ENCODE peak calls at places on chromosome 21, in four cellular contexts. E is fibroblast of pulmonary artery, H is iPS-NIHi11, Z is germinal center. T is an unnamed sample.

GRCh38 chr21:36863260-36863659 is 103.2 kb downstream of the HLCS start:
- DNase-seq in E (no peak), H (no peak), Z (no peak), T (no peak)

GRCh38 chr21:42750737-42751530 is 97.5 kb downstream of the PDE9A start:
- DNase-seq in E (no peak), H (no peak), Z (no peak), T (no peak)

GRCh38 chr21:45286671-45287437 is 841 bp downstream of the POFUT2 start:
- DNase-seq in E (no peak), H (peak), Z (no peak), T (no peak)

GRCh38 chr21:31132574-31133242 is 94.4 kb upstream of the KRTAP19-8 start:
- DNase-seq in E (peak), H (no peak), Z (no peak), T (no peak)

GRCh38 chr21:35136586-35137254 is 87.6 kb upstream of the RUNX1 start:
- DNase-seq in E (peak), H (no peak), Z (no peak), T (no peak)

GRCh38 chr21:45986316-45987051 is 4.9 kb downstream of the COL6A1 start:
- DNase-seq in E (no peak), H (no peak), Z (no peak), T (no peak)

GRCh38 chr21:45528028-45528705 is 14.1 kb downstream of the SLC19A1 start:
- DNase-seq in E (no peak), H (no peak), Z (no peak), T (no peak)

GRCh38 chr21:38989745-38990423 is 184.2 kb downstream of the ETS2 start:
- DNase-seq in E (peak), H (no peak), Z (no peak), T (no peak)

GRCh38 chr21:43916691-43917514 is 51.9 kb downstream of the AGPAT3 start:
- DNase-seq in E (no peak), H (no peak), Z (peak), T (no peak)

GRCh38 chr21:31343680-31344480 is at the start of gene TIAM1:
- DNase-seq in E (peak), H (peak), Z (no peak), T (no peak)

GRCh38 chr21:37655601-37656300 is 260.5 kb downstream of the KCNJ6 start:
- DNase-seq in E (no peak), H (no peak), Z (no peak), T (no peak)

GRCh38 chr21:28442624-28443023 is 550.1 kb downstream of the LTN1 start:
- DNase-seq in E (peak), H (no peak), Z (no peak), T (no peak)

GRCh38 chr21:20647603-20648002 is 350.6 kb upstream of the NCAM2 start:
- DNase-seq in E (no peak), H (no peak), Z (no peak), T (no peak)

GRCh38 chr21:26801524-26801923 is 43.7 kb downstream of the ADAMTS1 start:
- DNase-seq in E (peak), H (peak), Z (no peak), T (no peak)

GRCh38 chr21:34812510-34813265 is 143.9 kb downstream of the CLIC6 start:
- DNase-seq in E (peak), H (no peak), Z (no peak), T (no peak)

GRCh38 chr21:32278068-32278467 is 781 bp downstream of the MIS18A start:
- DNase-seq in E (no peak), H (no peak), Z (peak), T (peak)

GRCh38 chr21:17780539-17780938 is 38.6 kb downstream of the C21orf91 start:
- DNase-seq in E (no peak), H (no peak), Z (no peak), T (peak)

GRCh38 chr21:24076179-24076578 is 1531.1 kb downstream of the MRPL39 start:
- DNase-seq in E (peak), H (no peak), Z (no peak), T (no peak)

GRCh38 chr21:46061063-46061462 is 36.8 kb upstream of the COL6A2 start:
- DNase-seq in E (no peak), H (no peak), Z (no peak), T (no peak)

GRCh38 chr21:28436286-28436932 is 556.3 kb downstream of the LTN1 start:
- DNase-seq in E (peak), H (no peak), Z (no peak), T (no peak)